ENCODE peak calls at places on chromosomes 5 and 9, in eight cellular contexts. One of them, this sample, is unnamed.
A peak's percentile ranks its signal among the peaks of the same experiment; 100 is the strongest.

GRCh38 chr5:3546028-3546427 is 49.6 kb upstream of the IRX1 start:
- DNase-seq in fibroblast of the aortic adventitia: no peak
- DNase-seq in AG09309: no peak
- DNase-seq in foreskin fibroblast: no peak
- DNase-seq in endothelial cell: no peak
- DNase-seq in GM13976: no peak
- DNase-seq in esophagus squamous epithelium: no peak
- DNase-seq in astrocyte of the spinal cord: no peak
- DNase-seq in this sample: no peak

GRCh38 chr5:109917154-109917546 is 227.4 kb downstream of the MAN2A1 start:
- DNase-seq in fibroblast of the aortic adventitia: no peak
- DNase-seq in AG09309: no peak
- DNase-seq in foreskin fibroblast: no peak
- DNase-seq in endothelial cell: no peak
- DNase-seq in GM13976: no peak
- DNase-seq in esophagus squamous epithelium: no peak
- DNase-seq in astrocyte of the spinal cord: no peak
- DNase-seq in this sample: no peak

GRCh38 chr5:37789991-37790390 is 49.9 kb downstream of the GDNF start:
- DNase-seq in fibroblast of the aortic adventitia: peak; percentile 40
- DNase-seq in AG09309: no peak
- DNase-seq in foreskin fibroblast: no peak
- DNase-seq in endothelial cell: no peak
- DNase-seq in GM13976: no peak
- DNase-seq in esophagus squamous epithelium: no peak
- DNase-seq in astrocyte of the spinal cord: no peak
- DNase-seq in this sample: no peak

GRCh38 chr5:107948377-107948776 is 277.6 kb upstream of the EFNA5 start:
- DNase-seq in fibroblast of the aortic adventitia: no peak
- DNase-seq in AG09309: no peak
- DNase-seq in foreskin fibroblast: no peak
- DNase-seq in endothelial cell: no peak
- DNase-seq in GM13976: no peak
- DNase-seq in esophagus squamous epithelium: no peak
- DNase-seq in astrocyte of the spinal cord: no peak
- DNase-seq in this sample: no peak

GRCh38 chr5:88502179-88503064 is 233.8 kb upstream of the TMEM161B start:
- DNase-seq in fibroblast of the aortic adventitia: peak; percentile 14
- DNase-seq in AG09309: no peak
- DNase-seq in foreskin fibroblast: peak; percentile 0
- DNase-seq in endothelial cell: no peak
- DNase-seq in GM13976: peak; percentile 11
- DNase-seq in esophagus squamous epithelium: no peak
- DNase-seq in astrocyte of the spinal cord: peak; percentile 61
- DNase-seq in this sample: peak; percentile 27

GRCh38 chr5:175842947-175843793 is 28.2 kb upstream of the CPLX2 start:
- DNase-seq in fibroblast of the aortic adventitia: peak; percentile 30
- DNase-seq in AG09309: peak; percentile 46
- DNase-seq in foreskin fibroblast: peak; percentile 71
- DNase-seq in endothelial cell: no peak
- DNase-seq in GM13976: no peak
- DNase-seq in esophagus squamous epithelium: no peak
- DNase-seq in astrocyte of the spinal cord: peak; percentile 62
- DNase-seq in this sample: no peak

GRCh38 chr5:175847503-175847902 is 23.9 kb upstream of the CPLX2 start:
- DNase-seq in fibroblast of the aortic adventitia: no peak
- DNase-seq in AG09309: no peak
- DNase-seq in foreskin fibroblast: no peak
- DNase-seq in endothelial cell: peak; percentile 25
- DNase-seq in GM13976: peak; percentile 52
- DNase-seq in esophagus squamous epithelium: no peak
- DNase-seq in astrocyte of the spinal cord: no peak
- DNase-seq in this sample: peak; percentile 32

GRCh38 chr9:91037511-91038482 is 236.2 kb downstream of the SYK start:
- DNase-seq in fibroblast of the aortic adventitia: peak; percentile 90
- DNase-seq in AG09309: peak; percentile 56
- DNase-seq in foreskin fibroblast: peak; percentile 92
- DNase-seq in endothelial cell: no peak
- DNase-seq in GM13976: no peak
- DNase-seq in esophagus squamous epithelium: no peak
- DNase-seq in astrocyte of the spinal cord: peak; percentile 84
- DNase-seq in this sample: no peak

GRCh38 chr5:137808503-137809135 is 54.5 kb upstream of the HNRNPA0 start:
- DNase-seq in fibroblast of the aortic adventitia: no peak
- DNase-seq in AG09309: no peak
- DNase-seq in foreskin fibroblast: no peak
- DNase-seq in endothelial cell: no peak
- DNase-seq in GM13976: no peak
- DNase-seq in esophagus squamous epithelium: no peak
- DNase-seq in astrocyte of the spinal cord: no peak
- DNase-seq in this sample: no peak

GRCh38 chr9:79764377-79764776 is 192.6 kb downstream of the TLE4 start:
- DNase-seq in fibroblast of the aortic adventitia: peak; percentile 92
- DNase-seq in AG09309: peak; percentile 92
- DNase-seq in foreskin fibroblast: peak; percentile 93
- DNase-seq in endothelial cell: no peak
- DNase-seq in GM13976: no peak
- DNase-seq in esophagus squamous epithelium: no peak
- DNase-seq in astrocyte of the spinal cord: peak; percentile 98
- DNase-seq in this sample: no peak

GRCh38 chr5:124812771-124813358 is 66.4 kb upstream of the ZNF608 start:
- DNase-seq in fibroblast of the aortic adventitia: no peak
- DNase-seq in AG09309: no peak
- DNase-seq in foreskin fibroblast: no peak
- DNase-seq in endothelial cell: peak; percentile 28
- DNase-seq in GM13976: no peak
- DNase-seq in esophagus squamous epithelium: no peak
- DNase-seq in astrocyte of the spinal cord: no peak
- DNase-seq in this sample: no peak

GRCh38 chr9:20662156-20662555 is 21.9 kb upstream of the FOCAD start:
- DNase-seq in fibroblast of the aortic adventitia: no peak
- DNase-seq in AG09309: no peak
- DNase-seq in foreskin fibroblast: no peak
- DNase-seq in endothelial cell: no peak
- DNase-seq in GM13976: no peak
- DNase-seq in esophagus squamous epithelium: no peak
- DNase-seq in astrocyte of the spinal cord: no peak
- DNase-seq in this sample: no peak

GRCh38 chr5:160342413-160342941 is 27.9 kb downstream of the C1QTNF2 start:
- DNase-seq in fibroblast of the aortic adventitia: peak; percentile 60
- DNase-seq in AG09309: peak; percentile 74
- DNase-seq in foreskin fibroblast: peak; percentile 16
- DNase-seq in endothelial cell: no peak
- DNase-seq in GM13976: no peak
- DNase-seq in esophagus squamous epithelium: no peak
- DNase-seq in astrocyte of the spinal cord: peak; percentile 44
- DNase-seq in this sample: no peak

GRCh38 chr5:11050596-11051304 is 289.7 kb upstream of the DAP start:
- DNase-seq in fibroblast of the aortic adventitia: peak; percentile 0
- DNase-seq in AG09309: no peak
- DNase-seq in foreskin fibroblast: no peak
- DNase-seq in endothelial cell: no peak
- DNase-seq in GM13976: no peak
- DNase-seq in esophagus squamous epithelium: no peak
- DNase-seq in astrocyte of the spinal cord: no peak
- DNase-seq in this sample: no peak

GRCh38 chr5:136458481-136458880 is 93.1 kb upstream of the TRPC7 start:
- DNase-seq in fibroblast of the aortic adventitia: no peak
- DNase-seq in AG09309: no peak
- DNase-seq in foreskin fibroblast: no peak
- DNase-seq in endothelial cell: no peak
- DNase-seq in GM13976: no peak
- DNase-seq in esophagus squamous epithelium: no peak
- DNase-seq in astrocyte of the spinal cord: no peak
- DNase-seq in this sample: no peak

DNA sequence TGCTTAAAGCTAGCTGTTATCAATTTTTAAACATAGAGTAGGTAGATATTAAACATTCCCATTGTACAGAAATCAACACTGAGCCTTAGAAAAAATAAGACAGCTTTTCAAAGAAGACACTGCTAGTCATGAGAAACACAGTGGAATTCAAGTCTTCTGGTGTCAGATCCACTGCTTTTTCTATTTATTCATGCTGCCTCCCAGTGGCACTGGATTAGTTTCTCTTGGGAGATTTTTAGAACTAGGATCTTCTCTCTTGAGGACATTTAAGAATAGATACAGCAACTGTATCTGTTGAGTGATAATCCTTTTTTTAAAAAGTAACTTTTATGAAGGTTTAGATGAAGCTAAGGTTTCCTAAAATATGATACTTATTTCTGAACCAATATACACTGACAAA is 1635.4 kb upstream of the C9orf72 start:
- DNase-seq in fibroblast of the aortic adventitia: no peak
- DNase-seq in AG09309: no peak
- DNase-seq in foreskin fibroblast: no peak
- DNase-seq in endothelial cell: no peak
- DNase-seq in GM13976: no peak
- DNase-seq in esophagus squamous epithelium: no peak
- DNase-seq in astrocyte of the spinal cord: peak; percentile 13
- DNase-seq in this sample: no peak
- TF ChIP-seq CTCF in fibroblast of the aortic adventitia: no peak
- TF ChIP-seq CTCF in AG09309: no peak
- TF ChIP-seq CTCF in foreskin fibroblast: no peak
- TF ChIP-seq CTCF in endothelial cell: no peak
- TF ChIP-seq CTCF in GM13976: no peak
- TF ChIP-seq CTCF in esophagus squamous epithelium: no peak
- TF ChIP-seq CTCF in astrocyte of the spinal cord: no peak
- TF ChIP-seq CTCF in this sample: no peak

GRCh38 chr9:2321523-2322148 is 300.0 kb upstream of the VLDLR start:
- DNase-seq in fibroblast of the aortic adventitia: no peak
- DNase-seq in AG09309: no peak
- DNase-seq in foreskin fibroblast: no peak
- DNase-seq in endothelial cell: no peak
- DNase-seq in GM13976: no peak
- DNase-seq in esophagus squamous epithelium: no peak
- DNase-seq in astrocyte of the spinal cord: no peak
- DNase-seq in this sample: no peak
- TF ChIP-seq CTCF in fibroblast of the aortic adventitia: peak; percentile 9
- TF ChIP-seq CTCF in AG09309: peak; percentile 14
- TF ChIP-seq CTCF in foreskin fibroblast: no peak
- TF ChIP-seq CTCF in endothelial cell: no peak
- TF ChIP-seq CTCF in GM13976: no peak
- TF ChIP-seq CTCF in esophagus squamous epithelium: no peak
- TF ChIP-seq CTCF in astrocyte of the spinal cord: peak; percentile 4
- TF ChIP-seq CTCF in this sample: no peak

DNA sequence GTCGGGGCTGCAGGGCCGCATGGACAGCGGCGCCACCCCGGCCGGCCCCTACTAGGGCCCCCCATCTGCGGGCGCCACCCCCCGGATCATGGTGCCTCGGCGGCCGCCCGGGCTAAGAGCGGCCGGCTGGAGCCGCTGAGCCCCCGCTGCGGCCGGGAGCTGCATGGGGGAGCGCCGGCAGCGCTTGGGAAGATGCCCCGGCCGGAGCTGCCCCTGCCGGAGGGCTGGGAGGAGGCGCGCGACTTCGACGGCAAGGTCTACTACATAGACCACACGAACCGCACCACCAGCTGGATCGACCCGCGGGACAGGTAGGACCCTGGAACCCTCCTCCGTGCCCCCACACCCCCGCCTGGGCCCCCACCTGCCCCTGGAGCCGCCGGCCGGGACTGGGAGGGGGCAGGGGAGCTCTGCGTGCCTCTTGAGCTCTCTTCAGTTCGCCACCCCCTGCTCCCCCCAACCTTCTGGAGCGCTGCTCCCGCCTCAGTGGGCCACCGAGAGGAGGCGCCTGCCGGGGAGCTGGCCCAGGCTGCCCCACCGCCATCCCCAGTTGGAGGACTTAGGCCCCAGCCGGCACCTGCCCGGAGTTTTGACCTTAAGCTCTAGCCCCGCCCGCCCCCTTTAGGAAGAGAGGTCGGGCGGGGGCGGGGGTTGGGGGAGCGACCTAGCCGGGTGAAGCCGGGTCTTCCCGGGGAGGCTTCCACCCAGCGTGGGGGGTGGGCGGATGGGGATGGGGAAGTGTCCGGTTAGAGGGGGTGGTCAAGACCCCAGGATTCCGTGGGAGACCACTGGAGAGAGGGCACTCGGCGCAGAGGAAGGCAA is 727 bp downstream of the WWC1 start:
- DNase-seq in fibroblast of the aortic adventitia: no peak
- DNase-seq in AG09309: no peak
- DNase-seq in foreskin fibroblast: peak; percentile 18
- DNase-seq in endothelial cell: peak; percentile 35
- DNase-seq in GM13976: peak; percentile 54
- DNase-seq in esophagus squamous epithelium: no peak
- DNase-seq in astrocyte of the spinal cord: no peak
- DNase-seq in this sample: peak; percentile 37
- TF ChIP-seq CTCF in fibroblast of the aortic adventitia: no peak
- TF ChIP-seq CTCF in AG09309: no peak
- TF ChIP-seq CTCF in foreskin fibroblast: no peak
- TF ChIP-seq CTCF in endothelial cell: no peak
- TF ChIP-seq CTCF in GM13976: peak; percentile 14
- TF ChIP-seq CTCF in esophagus squamous epithelium: no peak
- TF ChIP-seq CTCF in astrocyte of the spinal cord: peak; percentile 11
- TF ChIP-seq CTCF in this sample: no peak

GRCh38 chr5:143716856-143717255 is 95.1 kb upstream of the HMHB1 start:
- DNase-seq in fibroblast of the aortic adventitia: no peak
- DNase-seq in AG09309: no peak
- DNase-seq in foreskin fibroblast: no peak
- DNase-seq in endothelial cell: no peak
- DNase-seq in GM13976: no peak
- DNase-seq in esophagus squamous epithelium: no peak
- DNase-seq in astrocyte of the spinal cord: no peak
- DNase-seq in this sample: no peak

GRCh38 chr5:143713331-143714032 is 98.5 kb upstream of the HMHB1 start:
- DNase-seq in fibroblast of the aortic adventitia: peak; percentile 78
- DNase-seq in AG09309: peak; percentile 33
- DNase-seq in foreskin fibroblast: no peak
- DNase-seq in endothelial cell: no peak
- DNase-seq in GM13976: no peak
- DNase-seq in esophagus squamous epithelium: no peak
- DNase-seq in astrocyte of the spinal cord: no peak
- DNase-seq in this sample: no peak

GRCh38 chr5:143714629-143715028 is 97.3 kb upstream of the HMHB1 start:
- DNase-seq in fibroblast of the aortic adventitia: peak; percentile 27
- DNase-seq in AG09309: no peak
- DNase-seq in foreskin fibroblast: no peak
- DNase-seq in endothelial cell: no peak
- DNase-seq in GM13976: peak; percentile 14
- DNase-seq in esophagus squamous epithelium: no peak
- DNase-seq in astrocyte of the spinal cord: no peak
- DNase-seq in this sample: peak; percentile 16

GRCh38 chr5:143720689-143721088 is 91.3 kb upstream of the HMHB1 start:
- DNase-seq in fibroblast of the aortic adventitia: no peak
- DNase-seq in AG09309: no peak
- DNase-seq in foreskin fibroblast: no peak
- DNase-seq in endothelial cell: no peak
- DNase-seq in GM13976: no peak
- DNase-seq in esophagus squamous epithelium: no peak
- DNase-seq in astrocyte of the spinal cord: no peak
- DNase-seq in this sample: no peak

DNA sequence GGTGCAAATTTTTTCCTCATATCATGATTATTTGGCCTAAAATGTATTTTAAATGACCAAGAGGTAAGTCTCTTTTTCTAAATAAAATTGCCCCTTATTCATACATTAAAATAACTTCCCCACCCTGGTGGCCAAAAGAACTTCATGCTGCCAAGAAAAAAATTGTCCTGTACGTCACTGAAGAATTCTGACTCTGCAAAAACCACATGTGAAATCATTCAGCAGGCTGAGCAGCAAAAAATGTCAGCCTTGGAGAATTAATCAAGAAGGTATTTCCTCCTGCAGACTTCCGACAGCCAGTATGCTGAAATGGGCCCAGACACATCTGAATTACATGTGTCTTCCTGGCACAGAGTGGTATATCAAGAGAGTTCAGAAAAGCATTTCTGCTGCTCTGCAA is 94.6 kb upstream of the HMHB1 start:
- DNase-seq in fibroblast of the aortic adventitia: peak; percentile 92
- DNase-seq in AG09309: peak; percentile 82
- DNase-seq in foreskin fibroblast: peak; percentile 70
- DNase-seq in endothelial cell: no peak
- DNase-seq in GM13976: no peak
- DNase-seq in esophagus squamous epithelium: no peak
- DNase-seq in astrocyte of the spinal cord: peak; percentile 76
- DNase-seq in this sample: no peak
- TF ChIP-seq CTCF in fibroblast of the aortic adventitia: peak; percentile 38
- TF ChIP-seq CTCF in AG09309: no peak
- TF ChIP-seq CTCF in foreskin fibroblast: no peak
- TF ChIP-seq CTCF in endothelial cell: no peak
- TF ChIP-seq CTCF in GM13976: no peak
- TF ChIP-seq CTCF in esophagus squamous epithelium: no peak
- TF ChIP-seq CTCF in astrocyte of the spinal cord: no peak
- TF ChIP-seq CTCF in this sample: no peak